ENCODE peak calls at places on chromosomes 4 and X, in four cellular contexts. C, Z, E and S are unnamed samples.

GRCh38 chr4:164716901-164717300 is 37.0 kb upstream of the SMIM31 start:
- DNase-seq in Z (no peak), C (peak), E (no peak), S (no peak)

GRCh38 chrX:9851890-9852289 is 65.7 kb downstream of the SHROOM2 start:
- DNase-seq in C (peak), Z (no peak), E (no peak), S (no peak)

GRCh38 chr4:185062606-185063005 is 44.3 kb downstream of the HELT start:
- DNase-seq in E (no peak), Z (no peak), C (no peak), S (no peak)

GRCh38 chr4:15021946-15022345 is 19.7 kb downstream of the CPEB2 start:
- DNase-seq in Z (no peak), C (no peak), E (no peak), S (no peak)

GRCh38 chr4:5791654-5792053 is 80.7 kb downstream of the EVC start:
- DNase-seq in C (no peak), E (no peak), Z (no peak), S (no peak)

GRCh38 chrX:45295587-45295986 is 94.9 kb upstream of the DIPK2B start:
- DNase-seq in E (no peak), C (peak), Z (no peak), S (no peak)

GRCh38 chr4:2048831-2049230 is 10.3 kb upstream of the NAT8L start:
- DNase-seq in E (no peak), Z (no peak), C (peak), S (peak)

GRCh38 chrX:130393451-130394074 is 8.1 kb upstream of the GPR119 start:
- DNase-seq in Z (no peak), C (peak), E (peak), S (no peak)

GRCh38 chrX:136130931-136131843 is 16.1 kb upstream of the FHL1 start:
- DNase-seq in C (no peak), E (no peak), Z (no peak), S (no peak)

GRCh38 chrX:13719192-13719856 is 15.1 kb downstream of the TRAPPC2 start:
- DNase-seq in Z (no peak), C (no peak), E (no peak), S (no peak)

GRCh38 chrX:48685416-48685815 is 1.8 kb downstream of the WAS start:
- DNase-seq in E (no peak), C (no peak), Z (no peak), S (no peak)

GRCh38 chr4:101158136-101158485 is 189.2 kb downstream of the PPP3CA start:
- DNase-seq in Z (no peak), C (no peak), E (no peak), S (no peak)

GRCh38 chr4:103853627-103854026 is 133.8 kb upstream of the TACR3 start:
- DNase-seq in E (no peak), C (no peak), Z (no peak), S (no peak)

GRCh38 chr4:112652216-112652615 is 15.3 kb downstream of the LARP7 start:
- DNase-seq in C (no peak), Z (no peak), E (no peak), S (no peak)

GRCh38 chrX:46597208-46597607 is 23.6 kb downstream of the CHST7 start:
- DNase-seq in C (no peak), Z (no peak), E (no peak), S (no peak)

GRCh38 chrX:110182362-110182761 is 135.5 kb downstream of the AMMECR1 start:
- DNase-seq in Z (no peak), E (no peak), C (no peak), S (no peak)

GRCh38 chrX:38837389-38837788 is 36.1 kb downstream of the MID1IP1 start:
- DNase-seq in C (no peak), Z (no peak), E (no peak), S (no peak)

GRCh38 chr4:26321326-26322276 is 787 bp downstream of the RBPJ start:
- DNase-seq in E (no peak), C (no peak), Z (peak), S (peak)

GRCh38 chr4:37245391-37245954 is 930 bp downstream of the NWD2 start:
- DNase-seq in E (no peak), C (no peak), Z (no peak), S (no peak)

GRCh38 chrX:135707880-135708279 is 5.6 kb upstream of the CT45A1 start:
- DNase-seq in E (no peak), C (peak), Z (peak), S (no peak)

GRCh38 chr4:51836531-51836930 is 6.4 kb upstream of the DCUN1D4 start:
- DNase-seq in E (no peak), C (no peak), Z (no peak), S (no peak)

GRCh38 chrX:140697618-140698017 is 11.9 kb upstream of the LINC00632 start:
- DNase-seq in C (no peak), E (no peak), Z (no peak), S (no peak)

GRCh38 chr4:5370286-5370685 is 319.0 kb downstream of the STK32B start:
- DNase-seq in C (no peak), Z (no peak), E (no peak), S (no peak)

GRCh38 chrX:29851971-29852605 is 363.3 kb upstream of the MAGEB2 start:
- DNase-seq in C (no peak), Z (no peak), E (no peak), S (no peak)

GRCh38 chr4:184097240-184097619 is 120.4 kb downstream of the ENPP6 start:
- DNase-seq in C (no peak), Z (peak), E (peak), S (no peak)

GRCh38 chrX:151680805-151681204 is 14.5 kb upstream of the PRRG3 start:
- DNase-seq in C (peak), E (no peak), Z (peak), S (no peak)